ENCODE peak calls at places on chromosomes 12 and 14, in six cellular contexts. One of them, this sample, is unnamed.

GRCh38 chr12:117552971-117553370 is 191.5 kb upstream of the NOS1 start:
- DNase-seq in fibroblast of lung: no peak
- DNase-seq in cardiac muscle cell: no peak
- DNase-seq in GM12865: no peak
- DNase-seq in left ventricle myocardium inferior: no peak
- DNase-seq in choroid plexus epithelial cell: peak
- DNase-seq in this sample: no peak

GRCh38 chr14:88667555-88668273 is 104.9 kb downstream of the ZC3H14 start:
- DNase-seq in GM12865: peak
- DNase-seq in left ventricle myocardium inferior: no peak
- DNase-seq in cardiac muscle cell: peak
- DNase-seq in fibroblast of lung: peak
- DNase-seq in choroid plexus epithelial cell: peak
- DNase-seq in this sample: peak

GRCh38 chr12:848519-849191 is 96.3 kb downstream of the WNK1 start:
- DNase-seq in cardiac muscle cell: no peak
- DNase-seq in left ventricle myocardium inferior: no peak
- DNase-seq in fibroblast of lung: no peak
- DNase-seq in GM12865: no peak
- DNase-seq in choroid plexus epithelial cell: peak
- DNase-seq in this sample: no peak

GRCh38 chr12:6083606-6084005 is 40.9 kb downstream of the VWF start:
- DNase-seq in cardiac muscle cell: no peak
- DNase-seq in left ventricle myocardium inferior: no peak
- DNase-seq in GM12865: no peak
- DNase-seq in choroid plexus epithelial cell: no peak
- DNase-seq in fibroblast of lung: no peak
- DNase-seq in this sample: no peak

GRCh38 chr12:26878661-26879119 is 45.7 kb upstream of the ITPR2 start:
- DNase-seq in GM12865: peak
- DNase-seq in fibroblast of lung: no peak
- DNase-seq in choroid plexus epithelial cell: peak
- DNase-seq in cardiac muscle cell: no peak
- DNase-seq in left ventricle myocardium inferior: peak
- DNase-seq in this sample: peak

GRCh38 chr14:101733211-101733610 is 28.3 kb upstream of the PPP2R5C start:
- DNase-seq in left ventricle myocardium inferior: no peak
- DNase-seq in choroid plexus epithelial cell: peak
- DNase-seq in fibroblast of lung: peak
- DNase-seq in GM12865: no peak
- DNase-seq in cardiac muscle cell: no peak
- DNase-seq in this sample: no peak

GRCh38 chr14:26104686-26105085 is 493.1 kb downstream of the NOVA1 start:
- DNase-seq in choroid plexus epithelial cell: no peak
- DNase-seq in left ventricle myocardium inferior: no peak
- DNase-seq in GM12865: no peak
- DNase-seq in fibroblast of lung: no peak
- DNase-seq in cardiac muscle cell: no peak
- DNase-seq in this sample: no peak

GRCh38 chr14:24861083-24861630 is 188.8 kb downstream of the STXBP6 start:
- DNase-seq in GM12865: no peak
- DNase-seq in choroid plexus epithelial cell: peak
- DNase-seq in left ventricle myocardium inferior: no peak
- DNase-seq in fibroblast of lung: no peak
- DNase-seq in cardiac muscle cell: no peak
- DNase-seq in this sample: no peak

GRCh38 chr14:92539419-92539818 is 25.8 kb downstream of the RIN3 start:
- DNase-seq in fibroblast of lung: no peak
- DNase-seq in left ventricle myocardium inferior: no peak
- DNase-seq in cardiac muscle cell: no peak
- DNase-seq in choroid plexus epithelial cell: no peak
- DNase-seq in GM12865: no peak
- DNase-seq in this sample: no peak

GRCh38 chr14:95533822-95534221 is 1.0 kb upstream of the GLRX5 start:
- DNase-seq in GM12865: peak
- DNase-seq in left ventricle myocardium inferior: no peak
- DNase-seq in cardiac muscle cell: no peak
- DNase-seq in fibroblast of lung: no peak
- DNase-seq in choroid plexus epithelial cell: no peak
- DNase-seq in this sample: peak

GRCh38 chr12:12837025-12837872 is 24.1 kb downstream of the DDX47 start:
- DNase-seq in GM12865: peak
- DNase-seq in fibroblast of lung: peak
- DNase-seq in cardiac muscle cell: peak
- DNase-seq in choroid plexus epithelial cell: peak
- DNase-seq in left ventricle myocardium inferior: no peak
- DNase-seq in this sample: peak

GRCh38 chr12:65860584-65860983 is 36.3 kb downstream of the HMGA2 start:
- DNase-seq in GM12865: no peak
- DNase-seq in fibroblast of lung: no peak
- DNase-seq in choroid plexus epithelial cell: no peak
- DNase-seq in cardiac muscle cell: no peak
- DNase-seq in left ventricle myocardium inferior: no peak
- DNase-seq in this sample: no peak

GRCh38 chr12:83140135-83140534 is 453.4 kb downstream of the TMTC2 start:
- DNase-seq in GM12865: no peak
- DNase-seq in fibroblast of lung: no peak
- DNase-seq in left ventricle myocardium inferior: no peak
- DNase-seq in cardiac muscle cell: no peak
- DNase-seq in choroid plexus epithelial cell: no peak
- DNase-seq in this sample: no peak

GRCh38 chr14:101960225-101960624 is 4.1 kb upstream of the DYNC1H1 start:
- DNase-seq in cardiac muscle cell: peak
- DNase-seq in choroid plexus epithelial cell: no peak
- DNase-seq in left ventricle myocardium inferior: no peak
- DNase-seq in fibroblast of lung: no peak
- DNase-seq in GM12865: no peak
- DNase-seq in this sample: no peak

GRCh38 chr14:87847216-87847615 is 145.8 kb downstream of the GALC start:
- DNase-seq in cardiac muscle cell: no peak
- DNase-seq in GM12865: no peak
- DNase-seq in choroid plexus epithelial cell: no peak
- DNase-seq in fibroblast of lung: no peak
- DNase-seq in left ventricle myocardium inferior: no peak
- DNase-seq in this sample: no peak

GRCh38 chr14:38120109-38120508 is 87.6 kb upstream of the SSTR1 start:
- DNase-seq in choroid plexus epithelial cell: no peak
- DNase-seq in GM12865: no peak
- DNase-seq in cardiac muscle cell: no peak
- DNase-seq in fibroblast of lung: no peak
- DNase-seq in left ventricle myocardium inferior: no peak
- DNase-seq in this sample: no peak

GRCh38 chr12:32546272-32546671 is 132.8 kb upstream of the DNM1L start:
- DNase-seq in fibroblast of lung: no peak
- DNase-seq in cardiac muscle cell: no peak
- DNase-seq in GM12865: no peak
- DNase-seq in left ventricle myocardium inferior: no peak
- DNase-seq in choroid plexus epithelial cell: no peak
- DNase-seq in this sample: no peak

DNA sequence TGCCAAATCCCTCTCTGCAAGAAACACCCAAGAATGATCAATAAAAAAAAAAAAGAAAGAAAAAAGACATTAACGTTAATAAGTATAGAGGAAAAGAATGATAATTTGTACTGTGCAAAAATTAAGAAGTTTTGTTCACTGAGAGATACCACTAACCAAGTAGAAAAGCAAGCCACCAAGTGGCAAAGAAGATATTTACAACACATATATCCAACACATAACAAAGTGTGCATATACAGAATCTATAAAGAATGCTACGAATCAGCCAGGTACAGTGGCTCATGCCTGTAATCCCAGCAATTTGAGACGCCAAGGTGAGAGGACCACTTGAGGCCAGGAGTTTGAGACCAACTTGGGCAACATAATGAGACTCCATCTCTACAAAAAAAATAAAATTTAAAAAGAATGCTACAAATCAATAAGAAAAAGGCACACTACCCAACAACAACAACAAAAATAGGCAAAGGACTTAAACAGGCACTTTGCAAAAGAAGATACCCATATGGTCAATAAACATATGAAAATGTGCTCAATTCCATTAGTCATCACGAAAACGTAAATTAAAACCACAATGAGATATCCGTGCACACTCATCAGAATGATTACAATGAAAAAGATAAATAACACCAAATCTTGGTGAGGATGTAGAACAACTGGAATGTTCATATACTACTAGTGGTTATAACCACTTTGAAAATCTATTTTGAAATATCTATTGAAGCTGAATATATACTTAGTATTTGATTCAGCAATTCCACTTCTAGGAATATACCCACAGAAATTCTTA is 19.8 kb downstream of the GALNT4 start:
- DNase-seq in cardiac muscle cell: no peak
- DNase-seq in choroid plexus epithelial cell: peak
- DNase-seq in GM12865: no peak
- DNase-seq in left ventricle myocardium inferior: no peak
- DNase-seq in fibroblast of lung: peak
- DNase-seq in this sample: no peak
- TF ChIP-seq CTCF in cardiac muscle cell: peak
- TF ChIP-seq CTCF in choroid plexus epithelial cell: peak
- TF ChIP-seq CTCF in GM12865: no peak
- TF ChIP-seq CTCF in left ventricle myocardium inferior: no peak
- TF ChIP-seq CTCF in fibroblast of lung: no peak
- TF ChIP-seq CTCF in this sample: no peak

DNA sequence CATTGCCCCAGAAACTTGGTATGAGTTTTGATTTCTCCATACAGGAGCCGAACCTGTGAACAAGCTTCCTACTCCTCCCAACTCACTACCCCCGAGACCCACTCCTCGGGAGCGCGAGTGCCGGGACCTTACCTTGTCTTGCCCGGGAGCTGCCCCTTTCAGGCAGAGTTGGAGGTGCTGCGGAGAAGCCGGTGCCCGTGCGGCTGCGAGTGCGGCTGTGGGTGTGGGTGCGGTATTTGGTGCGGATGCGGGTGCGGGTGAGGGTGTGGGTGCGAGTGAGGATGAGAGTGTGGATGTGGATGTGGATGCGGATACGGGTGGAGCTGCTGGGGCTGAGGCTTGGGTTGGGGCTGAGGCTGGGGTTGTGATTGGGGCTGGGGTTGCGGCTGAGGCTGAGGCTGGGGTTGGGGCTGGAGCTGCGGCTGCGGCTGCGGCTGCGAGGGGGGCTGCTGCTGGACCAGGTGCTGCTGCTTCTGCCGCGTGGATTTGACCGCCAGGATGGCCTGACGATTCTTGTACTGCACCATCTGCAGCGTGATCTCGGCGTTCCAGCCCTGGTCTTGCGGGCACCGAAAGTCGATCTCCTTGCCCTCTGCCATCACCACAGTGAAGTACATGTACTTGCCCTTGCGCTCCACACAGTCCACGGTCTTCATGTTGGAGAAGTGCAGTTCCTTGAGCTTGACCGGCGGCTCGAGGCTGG is 1.0 kb downstream of the PHLDA1 start:
- DNase-seq in fibroblast of lung: peak
- DNase-seq in choroid plexus epithelial cell: peak
- DNase-seq in cardiac muscle cell: peak
- DNase-seq in left ventricle myocardium inferior: peak
- DNase-seq in GM12865: peak
- DNase-seq in this sample: peak
- TF ChIP-seq CTCF in fibroblast of lung: no peak
- TF ChIP-seq CTCF in choroid plexus epithelial cell: no peak
- TF ChIP-seq CTCF in cardiac muscle cell: no peak
- TF ChIP-seq CTCF in left ventricle myocardium inferior: no peak
- TF ChIP-seq CTCF in GM12865: no peak
- TF ChIP-seq CTCF in this sample: no peak

GRCh38 chr14:85416771-85417170 is 113.2 kb upstream of the FLRT2 start:
- DNase-seq in choroid plexus epithelial cell: peak
- DNase-seq in cardiac muscle cell: no peak
- DNase-seq in left ventricle myocardium inferior: no peak
- DNase-seq in fibroblast of lung: peak
- DNase-seq in GM12865: no peak
- DNase-seq in this sample: no peak

GRCh38 chr14:85417396-85417795 is 112.5 kb upstream of the FLRT2 start:
- DNase-seq in cardiac muscle cell: no peak
- DNase-seq in GM12865: no peak
- DNase-seq in left ventricle myocardium inferior: no peak
- DNase-seq in choroid plexus epithelial cell: no peak
- DNase-seq in fibroblast of lung: no peak
- DNase-seq in this sample: no peak

GRCh38 chr14:85412756-85413155 is 117.2 kb upstream of the FLRT2 start:
- DNase-seq in GM12865: no peak
- DNase-seq in fibroblast of lung: no peak
- DNase-seq in cardiac muscle cell: no peak
- DNase-seq in choroid plexus epithelial cell: no peak
- DNase-seq in left ventricle myocardium inferior: no peak
- DNase-seq in this sample: no peak

GRCh38 chr14:85414142-85414541 is 115.8 kb upstream of the FLRT2 start:
- DNase-seq in left ventricle myocardium inferior: no peak
- DNase-seq in fibroblast of lung: no peak
- DNase-seq in cardiac muscle cell: no peak
- DNase-seq in choroid plexus epithelial cell: peak
- DNase-seq in GM12865: no peak
- DNase-seq in this sample: no peak

DNA sequence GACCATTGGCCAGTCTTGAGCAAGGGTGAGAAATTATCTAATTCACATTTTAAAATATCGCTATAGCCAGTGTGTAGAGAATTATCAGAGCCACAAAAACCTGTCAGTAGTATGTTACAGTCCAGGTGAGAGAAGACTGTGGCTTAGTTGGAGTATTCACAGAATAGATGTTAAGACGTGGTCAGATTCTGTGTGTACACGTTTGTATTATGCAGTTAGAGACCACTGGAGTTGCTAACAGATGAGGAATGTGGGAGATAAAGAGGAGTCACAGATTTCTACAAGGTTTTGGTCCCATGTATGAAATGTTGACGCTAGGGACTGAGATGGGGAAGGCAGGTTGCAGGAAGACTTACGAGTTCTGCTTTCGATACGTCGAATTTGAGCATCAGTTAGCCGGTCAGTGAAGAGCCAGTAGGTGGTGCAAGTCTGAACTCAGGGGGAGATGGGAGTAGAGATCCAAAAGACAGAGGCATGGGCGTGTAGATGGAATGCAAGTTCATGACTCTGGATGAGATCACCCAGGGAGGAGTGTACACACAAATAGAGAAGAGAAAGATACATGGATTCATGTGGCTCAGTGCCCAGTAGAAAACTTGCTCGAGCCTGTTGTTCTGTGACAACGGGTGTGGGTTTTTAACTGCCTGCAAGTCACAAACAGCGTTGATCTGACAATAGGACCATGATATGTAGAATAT is 114.8 kb upstream of the FLRT2 start:
- DNase-seq in GM12865: no peak
- DNase-seq in choroid plexus epithelial cell: peak
- DNase-seq in cardiac muscle cell: no peak
- DNase-seq in left ventricle myocardium inferior: peak
- DNase-seq in fibroblast of lung: peak
- DNase-seq in this sample: no peak
- TF ChIP-seq CTCF in GM12865: no peak
- TF ChIP-seq CTCF in choroid plexus epithelial cell: peak
- TF ChIP-seq CTCF in cardiac muscle cell: peak
- TF ChIP-seq CTCF in left ventricle myocardium inferior: peak
- TF ChIP-seq CTCF in fibroblast of lung: peak
- TF ChIP-seq CTCF in this sample: no peak

DNA sequence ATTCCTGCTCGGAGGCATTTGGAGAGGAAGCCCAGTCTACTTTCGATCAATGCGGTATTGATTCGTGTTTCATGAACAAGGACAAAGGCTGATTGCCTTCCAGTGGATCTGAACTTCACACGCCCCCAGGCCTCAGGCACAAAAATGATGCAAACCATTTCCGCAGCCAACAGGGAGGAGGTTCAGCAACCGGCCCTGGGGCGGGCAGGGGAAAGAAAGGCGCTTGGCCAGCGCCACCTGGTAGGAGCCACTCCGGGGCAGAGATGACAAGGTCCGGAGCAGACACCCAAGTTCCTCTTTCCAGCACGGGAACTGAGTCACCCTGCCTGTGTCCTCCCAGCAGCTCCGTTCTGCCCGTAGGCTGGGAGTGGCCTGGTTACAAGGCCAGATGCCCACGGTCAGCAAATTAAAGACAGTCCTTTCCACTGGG is 136.4 kb downstream of the SCARB1 start:
- DNase-seq in choroid plexus epithelial cell: no peak
- DNase-seq in left ventricle myocardium inferior: peak
- DNase-seq in fibroblast of lung: peak
- DNase-seq in GM12865: peak
- DNase-seq in cardiac muscle cell: no peak
- DNase-seq in this sample: peak
- TF ChIP-seq CTCF in choroid plexus epithelial cell: no peak
- TF ChIP-seq CTCF in left ventricle myocardium inferior: no peak
- TF ChIP-seq CTCF in fibroblast of lung: no peak
- TF ChIP-seq CTCF in GM12865: no peak
- TF ChIP-seq CTCF in cardiac muscle cell: no peak
- TF ChIP-seq CTCF in this sample: peak